ENCODE peak calls at places on chromosomes 12 and 14, in eight cellular contexts. One of them, this sample, is unnamed.

GRCh38 chr14:104550340-104550848 is 29.2 kb upstream of the C14orf180 start:
- DNase-seq in cardiac muscle cell: no peak
- DNase-seq in GM23338: no peak
- DNase-seq in HFF-Myc: no peak
- DNase-seq in fibroblast of mammary gland: no peak
- DNase-seq in thoracic aorta: no peak
- DNase-seq in neural progenitor cell: no peak
- DNase-seq in pancreas: no peak
- DNase-seq in this sample: no peak

GRCh38 chr14:54697806-54698205 is 130.9 kb downstream of the SAMD4A start:
- DNase-seq in cardiac muscle cell: no peak
- DNase-seq in GM23338: no peak
- DNase-seq in HFF-Myc: no peak
- DNase-seq in fibroblast of mammary gland: no peak
- DNase-seq in thoracic aorta: no peak
- DNase-seq in neural progenitor cell: no peak
- DNase-seq in pancreas: no peak
- DNase-seq in this sample: no peak

GRCh38 chr12:98587084-98587483 is 6.4 kb upstream of the SLC25A3 start:
- DNase-seq in cardiac muscle cell: no peak
- DNase-seq in GM23338: no peak
- DNase-seq in HFF-Myc: no peak
- DNase-seq in fibroblast of mammary gland: no peak
- DNase-seq in thoracic aorta: no peak
- DNase-seq in neural progenitor cell: no peak
- DNase-seq in pancreas: no peak
- DNase-seq in this sample: no peak

GRCh38 chr12:97640826-97641225 is 178.2 kb downstream of the RMST start:
- DNase-seq in cardiac muscle cell: no peak
- DNase-seq in GM23338: no peak
- DNase-seq in HFF-Myc: no peak
- DNase-seq in fibroblast of mammary gland: peak; percentile 4
- DNase-seq in thoracic aorta: no peak
- DNase-seq in neural progenitor cell: no peak
- DNase-seq in pancreas: no peak
- DNase-seq in this sample: no peak

GRCh38 chr12:93011100-93011499 is 82.0 kb upstream of the EEA1 start:
- DNase-seq in cardiac muscle cell: no peak
- DNase-seq in GM23338: no peak
- DNase-seq in HFF-Myc: no peak
- DNase-seq in fibroblast of mammary gland: no peak
- DNase-seq in thoracic aorta: no peak
- DNase-seq in neural progenitor cell: no peak
- DNase-seq in pancreas: no peak
- DNase-seq in this sample: no peak

GRCh38 chr12:5556946-5557673 is 125.2 kb downstream of the NTF3 start:
- DNase-seq in cardiac muscle cell: no peak
- DNase-seq in GM23338: no peak
- DNase-seq in HFF-Myc: no peak
- DNase-seq in fibroblast of mammary gland: no peak
- DNase-seq in thoracic aorta: no peak
- DNase-seq in neural progenitor cell: no peak
- DNase-seq in pancreas: no peak
- DNase-seq in this sample: no peak

GRCh38 chr12:32034045-32034444 is 72.6 kb upstream of the BICD1 start:
- DNase-seq in cardiac muscle cell: peak; percentile 36
- DNase-seq in GM23338: no peak
- DNase-seq in HFF-Myc: no peak
- DNase-seq in fibroblast of mammary gland: no peak
- DNase-seq in thoracic aorta: no peak
- DNase-seq in neural progenitor cell: no peak
- DNase-seq in pancreas: no peak
- DNase-seq in this sample: no peak

GRCh38 chr12:89183985-89184435 is 168.3 kb downstream of the DUSP6 start:
- DNase-seq in cardiac muscle cell: no peak
- DNase-seq in GM23338: no peak
- DNase-seq in HFF-Myc: no peak
- DNase-seq in fibroblast of mammary gland: peak; percentile 97
- DNase-seq in thoracic aorta: peak; percentile 6
- DNase-seq in neural progenitor cell: no peak
- DNase-seq in pancreas: no peak
- DNase-seq in this sample: peak; percentile 98

GRCh38 chr12:52367876-52368275 is 595 bp upstream of the KRT85 start:
- DNase-seq in cardiac muscle cell: no peak
- DNase-seq in GM23338: no peak
- DNase-seq in HFF-Myc: no peak
- DNase-seq in fibroblast of mammary gland: no peak
- DNase-seq in thoracic aorta: no peak
- DNase-seq in neural progenitor cell: no peak
- DNase-seq in pancreas: no peak
- DNase-seq in this sample: no peak

GRCh38 chr14:59022144-59022543 is 166.3 kb upstream of the DAAM1 start:
- DNase-seq in cardiac muscle cell: no peak
- DNase-seq in GM23338: peak; percentile 28
- DNase-seq in HFF-Myc: no peak
- DNase-seq in fibroblast of mammary gland: peak; percentile 4
- DNase-seq in thoracic aorta: no peak
- DNase-seq in neural progenitor cell: no peak
- DNase-seq in pancreas: no peak
- DNase-seq in this sample: no peak

GRCh38 chr14:32627545-32628298 is 298.6 kb downstream of the AKAP6 start:
- DNase-seq in cardiac muscle cell: peak; percentile 61
- DNase-seq in GM23338: no peak
- DNase-seq in HFF-Myc: no peak
- DNase-seq in fibroblast of mammary gland: no peak
- DNase-seq in thoracic aorta: no peak
- DNase-seq in neural progenitor cell: no peak
- DNase-seq in pancreas: no peak
- DNase-seq in this sample: peak; percentile 27

GRCh38 chr12:121894633-121895032 is 6.0 kb downstream of the PSMD9 start:
- DNase-seq in cardiac muscle cell: peak; percentile 23
- DNase-seq in GM23338: peak; percentile 73
- DNase-seq in HFF-Myc: no peak
- DNase-seq in fibroblast of mammary gland: peak; percentile 63
- DNase-seq in thoracic aorta: no peak
- DNase-seq in neural progenitor cell: peak; percentile 59
- DNase-seq in pancreas: no peak
- DNase-seq in this sample: peak; percentile 64

GRCh38 chr12:1873531-1874149 is 44.8 kb downstream of the CACNA2D4 start:
- DNase-seq in cardiac muscle cell: no peak
- DNase-seq in GM23338: no peak
- DNase-seq in HFF-Myc: no peak
- DNase-seq in fibroblast of mammary gland: no peak
- DNase-seq in thoracic aorta: no peak
- DNase-seq in neural progenitor cell: no peak
- DNase-seq in pancreas: no peak
- DNase-seq in this sample: no peak

GRCh38 chr12:64083285-64084210 is 138.5 kb downstream of the KICS2 start:
- DNase-seq in cardiac muscle cell: no peak
- DNase-seq in GM23338: no peak
- DNase-seq in HFF-Myc: peak; percentile 88
- DNase-seq in fibroblast of mammary gland: peak; percentile 96
- DNase-seq in thoracic aorta: no peak
- DNase-seq in neural progenitor cell: no peak
- DNase-seq in pancreas: peak; percentile 83
- DNase-seq in this sample: peak; percentile 95

GRCh38 chr12:98863167-98863566 is 218.1 kb downstream of the APAF1 start:
- DNase-seq in cardiac muscle cell: peak; percentile 23
- DNase-seq in GM23338: peak; percentile 83
- DNase-seq in HFF-Myc: no peak
- DNase-seq in fibroblast of mammary gland: no peak
- DNase-seq in thoracic aorta: no peak
- DNase-seq in neural progenitor cell: peak; percentile 57
- DNase-seq in pancreas: no peak
- DNase-seq in this sample: no peak

GRCh38 chr14:72651081-72651480 is 242.8 kb downstream of the DPF3 start:
- DNase-seq in cardiac muscle cell: peak; percentile 36
- DNase-seq in GM23338: no peak
- DNase-seq in HFF-Myc: no peak
- DNase-seq in fibroblast of mammary gland: peak; percentile 28
- DNase-seq in thoracic aorta: no peak
- DNase-seq in neural progenitor cell: no peak
- DNase-seq in pancreas: no peak
- DNase-seq in this sample: peak; percentile 73

GRCh38 chr12:7917392-7918267 is 18.4 kb downstream of the SLC2A3 start:
- DNase-seq in cardiac muscle cell: no peak
- DNase-seq in GM23338: no peak
- DNase-seq in HFF-Myc: no peak
- DNase-seq in fibroblast of mammary gland: peak; percentile 32
- DNase-seq in thoracic aorta: no peak
- DNase-seq in neural progenitor cell: no peak
- DNase-seq in pancreas: no peak
- DNase-seq in this sample: no peak

GRCh38 chr14:77616133-77616453 is 344 bp downstream of the SPTLC2 start:
- DNase-seq in cardiac muscle cell: no peak
- DNase-seq in GM23338: no peak
- DNase-seq in HFF-Myc: no peak
- DNase-seq in fibroblast of mammary gland: no peak
- DNase-seq in thoracic aorta: no peak
- DNase-seq in neural progenitor cell: no peak
- DNase-seq in pancreas: no peak
- DNase-seq in this sample: no peak

GRCh38 chr12:26767116-26767515 is 65.9 kb downstream of the ITPR2 start:
- DNase-seq in cardiac muscle cell: no peak
- DNase-seq in GM23338: peak; percentile 17
- DNase-seq in HFF-Myc: no peak
- DNase-seq in fibroblast of mammary gland: no peak
- DNase-seq in thoracic aorta: no peak
- DNase-seq in neural progenitor cell: no peak
- DNase-seq in pancreas: no peak
- DNase-seq in this sample: no peak

GRCh38 chr12:47033081-47033480 is 46.3 kb upstream of the PCED1B start:
- DNase-seq in cardiac muscle cell: no peak
- DNase-seq in GM23338: peak; percentile 27
- DNase-seq in HFF-Myc: no peak
- DNase-seq in fibroblast of mammary gland: peak; percentile 33
- DNase-seq in thoracic aorta: peak; percentile 25
- DNase-seq in neural progenitor cell: no peak
- DNase-seq in pancreas: no peak
- DNase-seq in this sample: peak; percentile 61

GRCh38 chr14:93804654-93805053 is 16.4 kb upstream of the PRIMA1 start:
- DNase-seq in cardiac muscle cell: no peak
- DNase-seq in GM23338: peak; percentile 74
- DNase-seq in HFF-Myc: no peak
- DNase-seq in fibroblast of mammary gland: no peak
- DNase-seq in thoracic aorta: no peak
- DNase-seq in neural progenitor cell: no peak
- DNase-seq in pancreas: no peak
- DNase-seq in this sample: no peak
- TF ChIP-seq CTCF in cardiac muscle cell: no peak
- TF ChIP-seq CTCF in GM23338: peak; percentile 87
- TF ChIP-seq CTCF in HFF-Myc: no peak
- TF ChIP-seq CTCF in fibroblast of mammary gland: no peak
- TF ChIP-seq CTCF in thoracic aorta: no peak
- TF ChIP-seq CTCF in neural progenitor cell: peak; percentile 50
- TF ChIP-seq CTCF in pancreas: no peak
- TF ChIP-seq CTCF in this sample: no peak

GRCh38 chr12:109147954-109148353 is 31.6 kb downstream of the ACACB start:
- DNase-seq in cardiac muscle cell: no peak
- DNase-seq in GM23338: no peak
- DNase-seq in HFF-Myc: no peak
- DNase-seq in fibroblast of mammary gland: peak; percentile 81
- DNase-seq in thoracic aorta: no peak
- DNase-seq in neural progenitor cell: no peak
- DNase-seq in pancreas: no peak
- DNase-seq in this sample: peak; percentile 37
- H3K4me3 ChIP-seq in cardiac muscle cell: no peak overlapping the region
- H3K4me3 ChIP-seq in GM23338: no peak overlapping the region
- H3K4me3 ChIP-seq in HFF-Myc: no peak overlapping the region
- H3K4me3 ChIP-seq in fibroblast of mammary gland: no peak overlapping the region
- H3K4me3 ChIP-seq in thoracic aorta: no peak overlapping the region
- H3K4me3 ChIP-seq in neural progenitor cell: no peak overlapping the region
- H3K4me3 ChIP-seq in pancreas: no peak overlapping the region
- H3K4me3 ChIP-seq in this sample: no peak overlapping the region

GRCh38 chr12:128382946-128383739 is 116.2 kb downstream of the TMEM132C start:
- DNase-seq in cardiac muscle cell: no peak
- DNase-seq in GM23338: no peak
- DNase-seq in HFF-Myc: no peak
- DNase-seq in fibroblast of mammary gland: no peak
- DNase-seq in thoracic aorta: no peak
- DNase-seq in neural progenitor cell: peak; percentile 94
- DNase-seq in pancreas: no peak
- DNase-seq in this sample: no peak

GRCh38 chr12:128388461-128388921 is 121.5 kb downstream of the TMEM132C start:
- DNase-seq in cardiac muscle cell: no peak
- DNase-seq in GM23338: no peak
- DNase-seq in HFF-Myc: no peak
- DNase-seq in fibroblast of mammary gland: no peak
- DNase-seq in thoracic aorta: no peak
- DNase-seq in neural progenitor cell: no peak
- DNase-seq in pancreas: no peak
- DNase-seq in this sample: peak; percentile 2

GRCh38 chr12:128385736-128386135 is 118.8 kb downstream of the TMEM132C start:
- DNase-seq in cardiac muscle cell: no peak
- DNase-seq in GM23338: no peak
- DNase-seq in HFF-Myc: no peak
- DNase-seq in fibroblast of mammary gland: no peak
- DNase-seq in thoracic aorta: no peak
- DNase-seq in neural progenitor cell: no peak
- DNase-seq in pancreas: no peak
- DNase-seq in this sample: no peak

GRCh38 chr12:128381961-128382360 is 115.0 kb downstream of the TMEM132C start:
- DNase-seq in cardiac muscle cell: no peak
- DNase-seq in GM23338: no peak
- DNase-seq in HFF-Myc: no peak
- DNase-seq in fibroblast of mammary gland: no peak
- DNase-seq in thoracic aorta: no peak
- DNase-seq in neural progenitor cell: no peak
- DNase-seq in pancreas: no peak
- DNase-seq in this sample: no peak

DNA sequence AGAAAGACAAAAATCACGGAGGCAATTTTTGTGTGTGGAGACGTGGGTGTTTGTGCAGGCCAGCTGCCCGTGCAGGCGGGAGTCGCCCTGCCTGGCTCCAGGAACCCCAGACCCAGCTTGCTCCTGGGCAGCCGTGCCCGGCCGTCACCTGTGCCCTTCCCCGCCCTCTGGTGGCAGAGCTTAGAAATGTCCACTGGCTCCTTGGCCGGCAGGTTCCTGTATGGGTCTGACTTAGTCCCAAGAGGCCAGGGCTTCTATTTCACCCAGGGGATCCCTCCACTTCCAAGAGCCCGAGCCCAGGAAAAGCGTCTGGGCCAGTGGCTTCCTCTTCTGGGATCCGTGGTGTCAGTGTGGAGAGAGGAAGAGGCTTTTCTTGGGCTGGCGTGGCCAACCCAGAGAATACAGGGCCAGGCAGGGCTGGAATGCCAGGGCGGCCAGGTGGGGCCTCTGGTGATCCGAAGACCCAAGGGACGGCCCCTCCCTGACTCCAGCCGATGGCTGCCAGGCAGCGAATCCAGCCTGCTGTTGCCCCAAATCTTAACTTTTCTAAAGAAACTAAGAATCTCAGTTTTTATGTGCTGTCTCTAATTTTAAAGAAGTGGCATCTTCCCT is 120.9 kb downstream of the TMEM132C start:
- DNase-seq in cardiac muscle cell: peak; percentile 80
- DNase-seq in GM23338: peak; percentile 1
- DNase-seq in HFF-Myc: no peak
- DNase-seq in fibroblast of mammary gland: peak; percentile 0
- DNase-seq in thoracic aorta: no peak
- DNase-seq in neural progenitor cell: peak; percentile 81
- DNase-seq in pancreas: peak; percentile 75
- DNase-seq in this sample: no peak
- TF ChIP-seq CTCF in cardiac muscle cell: peak; percentile 9
- TF ChIP-seq CTCF in GM23338: no peak
- TF ChIP-seq CTCF in HFF-Myc: no peak
- TF ChIP-seq CTCF in fibroblast of mammary gland: peak; percentile 25
- TF ChIP-seq CTCF in thoracic aorta: no peak
- TF ChIP-seq CTCF in neural progenitor cell: peak; percentile 79
- TF ChIP-seq CTCF in pancreas: peak; percentile 67
- TF ChIP-seq CTCF in this sample: no peak

GRCh38 chr14:75206190-75206589 is 29.8 kb upstream of the TMED10 start:
- DNase-seq in cardiac muscle cell: no peak
- DNase-seq in GM23338: no peak
- DNase-seq in HFF-Myc: no peak
- DNase-seq in fibroblast of mammary gland: no peak
- DNase-seq in thoracic aorta: no peak
- DNase-seq in neural progenitor cell: no peak
- DNase-seq in pancreas: no peak
- DNase-seq in this sample: no peak
- H3K4me3 ChIP-seq in cardiac muscle cell: no peak overlapping the region
- H3K4me3 ChIP-seq in GM23338: no peak overlapping the region
- H3K4me3 ChIP-seq in HFF-Myc: no peak overlapping the region
- H3K4me3 ChIP-seq in fibroblast of mammary gland: no peak overlapping the region
- H3K4me3 ChIP-seq in thoracic aorta: no peak overlapping the region
- H3K4me3 ChIP-seq in neural progenitor cell: no peak overlapping the region
- H3K4me3 ChIP-seq in pancreas: no peak overlapping the region
- H3K4me3 ChIP-seq in this sample: no peak overlapping the region

This sample was measured in fibroblast of pulmonary artery.